ENCODE peak calls at places on chromosomes 16 and 17, in ten cellular contexts. N, B, A, M, F, X, Z, K, I and V are unnamed samples.

GRCh38 chr17:67211742-67212141 is 33.3 kb downstream of the HELZ start:
- DNase-seq in N (no peak), B (no peak), A (no peak), M (no peak), F (no peak), X (no peak), Z (no peak), K (no peak), I (no peak), V (no peak)

GRCh38 chr17:34386925-34387550 is 24.0 kb upstream of the CCL1 start:
- DNase-seq in N (no peak), B (no peak), A (no peak), M (no peak), F (no peak), X (no peak), Z (no peak), K (no peak), I (no peak), V (no peak)

GRCh38 chr16:66924527-66925321 is 611 bp downstream of the RRAD start:
- DNase-seq in N (no peak), B (peak), A (no peak), M (peak), F (no peak), X (peak), Z (no peak), K (peak), I (peak), V (no peak)

GRCh38 chr16:55641430-55642056 is 14.2 kb upstream of the SLC6A2 start:
- DNase-seq in N (no peak), B (no peak), A (peak), M (no peak), F (no peak), X (no peak), Z (no peak), K (no peak), I (no peak), V (no peak)

GRCh38 chr17:73833779-73834613 is 189.8 kb upstream of the SDK2 start:
- DNase-seq in N (no peak), B (no peak), A (no peak), M (no peak), F (no peak), X (no peak), Z (no peak), K (no peak), I (no peak), V (no peak)

GRCh38 chr16:5621826-5622225 is 524.2 kb upstream of the EEF2KMT start:
- DNase-seq in N (no peak), B (no peak), A (no peak), M (no peak), F (no peak), X (peak), Z (no peak), K (no peak), I (no peak), V (no peak)

GRCh38 chr17:33057564-33057963 is 65.9 kb downstream of the SPACA3 start:
- DNase-seq in N (no peak), B (no peak), A (no peak), M (no peak), F (no peak), X (no peak), Z (no peak), K (no peak), I (no peak), V (no peak)

GRCh38 chr17:50634915-50635719 is 436 bp downstream of the ABCC3 start:
- DNase-seq in N (no peak), B (no peak), A (no peak), M (no peak), F (no peak), X (no peak), Z (no peak), K (no peak), I (no peak), V (no peak)

GRCh38 chr16:57893559-57894389 is 77.2 kb downstream of the CNGB1 start:
- DNase-seq in N (no peak), B (no peak), A (peak), M (no peak), F (peak), X (no peak), Z (no peak), K (no peak), I (peak), V (no peak)

GRCh38 chr17:76537578-76538280 is at the start of gene CYGB:
- DNase-seq in N (no peak), B (no peak), A (no peak), M (no peak), F (no peak), X (no peak), Z (no peak), K (no peak), I (no peak), V (no peak)

GRCh38 chr16:85557976-85558589 is 55.0 kb upstream of the GSE1 start:
- DNase-seq in N (no peak), B (no peak), A (no peak), M (no peak), F (no peak), X (peak), Z (peak), K (no peak), I (no peak), V (peak)